ENCODE peak calls at places on chromosomes 11 and 22, in five cellular contexts. H is Peyer's patch, P is stomach, S is cardiac muscle cell, C is transverse colon. F is an unnamed sample. For H3K4me1, the result is how much of the 10 kb centered on the place peaks cover.

GRCh38 chr11:32597914-32598313 is 14.3 kb downstream of the EIF3M start:
- DNase-seq in P (no peak), C (no peak), H (no peak), S (no peak), F (no peak)

GRCh38 chr11:106594751-106595351 is 423.4 kb downstream of the GUCY1A2 start:
- DNase-seq in P (no peak), H (no peak), C (no peak), S (no peak), F (no peak)

GRCh38 chr11:8356731-8357504 is 93.2 kb upstream of the LMO1 start:
- DNase-seq in P (no peak), S (no peak), H (peak), C (no peak), F (no peak)

GRCh38 chr11:130206141-130206540 is 46.6 kb downstream of the ST14 start:
- DNase-seq in C (peak), H (peak), P (peak), S (no peak), F (peak)

GRCh38 chr11:11845551-11845950 is 3.8 kb downstream of the USP47 start:
- DNase-seq in P (no peak), C (no peak), S (no peak), H (no peak), F (no peak)

GRCh38 chr11:6077723-6078122 is 29.8 kb upstream of the OR56B4 start:
- DNase-seq in S (no peak), H (no peak), C (no peak), P (no peak), F (no peak)

GRCh38 chr11:95092549-95093324 is 3.1 kb downstream of the ENDOD1 start:
- DNase-seq in C (peak), H (peak), S (peak), P (no peak), F (no peak)

GRCh38 chr22:31652911-31653684 is 8.9 kb downstream of the PISD start:
- DNase-seq in P (no peak), H (no peak), S (no peak), C (no peak), F (no peak)

GRCh38 chr22:49021097-49021925 is 806.4 kb downstream of the BRD1 start:
- DNase-seq in P (no peak), C (no peak), H (peak), S (no peak), F (no peak)

GRCh38 chr11:46710821-46711269 is 8.2 kb upstream of the F2 start:
- DNase-seq in S (no peak), H (no peak), C (peak), P (no peak), F (peak)

GRCh38 chr11:1053121-1053901 is 16.8 kb upstream of the MUC6 start:
- DNase-seq in C (peak), S (no peak), H (no peak), P (no peak), F (no peak)

DNA sequence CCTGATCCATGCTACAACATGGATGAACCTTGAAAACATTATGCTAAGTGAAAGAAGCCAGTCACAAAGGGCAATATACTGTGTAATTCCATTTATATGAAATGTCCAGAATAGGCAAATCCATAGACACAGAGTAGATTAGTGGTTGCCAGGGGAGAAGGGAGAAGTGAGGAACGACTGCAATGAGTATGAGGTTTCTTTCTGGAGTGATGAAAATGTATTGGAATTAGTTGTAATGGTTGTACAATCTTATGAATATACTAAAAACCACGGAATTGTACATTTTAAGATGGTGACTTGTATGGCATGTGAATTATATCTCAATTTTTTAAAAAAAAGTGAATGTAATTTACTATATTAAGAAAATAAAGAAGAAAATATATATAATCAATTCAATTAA is 83.1 kb upstream of the GDPD4 start:
- DNase-seq in H (no peak), S (no peak), C (no peak), P (no peak), F (no peak)
- H3K4me1 ChIP-seq in H (under half), S (under half), C (under half), P (under half), F (under half)

GRCh38 chr11:35034401-35034800 is 104.6 kb upstream of the CD44 start:
- DNase-seq in P (no peak), H (no peak), S (no peak), C (no peak), F (no peak)
- H3K4me1 ChIP-seq in P (under half), H (under half), S (under half), C (under half), F (under half)

DNA sequence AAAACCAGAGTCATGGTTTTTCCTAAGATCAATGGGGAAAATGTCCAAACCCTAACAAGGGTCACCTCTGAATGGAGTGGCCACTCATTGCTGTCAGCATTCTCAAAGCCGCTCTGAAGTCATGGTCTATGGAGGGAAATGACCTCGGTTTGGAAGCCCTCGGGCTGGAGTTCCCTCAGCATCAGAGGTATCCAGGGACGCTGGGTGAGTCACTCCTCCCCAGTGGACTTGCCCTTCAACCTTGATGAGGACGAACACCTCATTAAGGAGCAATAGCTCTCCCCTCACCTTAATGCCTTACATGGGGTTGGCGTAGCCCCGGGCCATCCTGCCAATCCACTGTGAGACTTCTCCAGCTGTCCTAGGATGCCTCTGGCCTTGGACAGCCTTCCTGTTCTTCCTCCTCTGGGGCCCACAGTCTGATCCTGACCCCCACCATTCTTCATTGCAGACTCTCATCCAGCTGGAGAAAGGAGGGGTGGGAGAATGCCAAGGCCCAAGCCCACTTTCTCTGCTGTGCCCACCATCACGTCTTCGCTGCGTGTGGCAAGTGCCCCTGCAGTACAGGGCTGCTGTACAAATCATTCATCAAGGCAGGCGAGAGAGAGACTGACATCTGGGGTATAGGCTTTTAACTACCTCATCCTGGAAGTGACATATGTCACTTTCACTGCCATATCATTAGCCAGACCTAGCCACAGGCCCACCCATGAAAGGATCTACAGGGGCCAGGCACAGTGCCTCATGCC is 25.4 kb upstream of the MYH9 start:
- DNase-seq in P (no peak), H (peak), S (peak), C (no peak), F (peak)
- H3K4me1 ChIP-seq in P (under half), H (under half), S (under half), C (under half), F (under half)

DNA sequence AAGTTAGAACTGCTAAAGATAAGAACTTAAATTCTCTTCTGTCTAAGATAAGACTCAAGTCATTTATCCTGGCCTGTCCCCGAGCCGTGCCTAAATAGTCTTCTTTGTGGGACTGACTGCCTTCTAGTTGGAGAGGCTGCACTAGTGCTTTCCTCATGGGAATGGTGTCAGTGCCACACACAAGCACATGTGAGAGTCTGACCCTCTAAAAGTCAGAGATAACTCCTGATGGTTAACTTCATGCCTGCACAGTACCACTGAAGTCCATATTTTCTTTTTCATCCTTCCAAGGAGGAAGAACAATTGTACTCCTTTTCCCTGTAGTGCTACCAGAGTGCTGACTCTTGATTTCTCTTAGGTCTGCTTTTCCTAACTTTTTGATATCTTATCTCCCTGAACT is 309.7 kb downstream of the TMEM135 start:
- DNase-seq in S (peak), H (no peak), C (no peak), P (no peak), F (no peak)
- H3K4me1 ChIP-seq in S (under half), H (under half), C (under half), P (under half), F (under half)

DNA sequence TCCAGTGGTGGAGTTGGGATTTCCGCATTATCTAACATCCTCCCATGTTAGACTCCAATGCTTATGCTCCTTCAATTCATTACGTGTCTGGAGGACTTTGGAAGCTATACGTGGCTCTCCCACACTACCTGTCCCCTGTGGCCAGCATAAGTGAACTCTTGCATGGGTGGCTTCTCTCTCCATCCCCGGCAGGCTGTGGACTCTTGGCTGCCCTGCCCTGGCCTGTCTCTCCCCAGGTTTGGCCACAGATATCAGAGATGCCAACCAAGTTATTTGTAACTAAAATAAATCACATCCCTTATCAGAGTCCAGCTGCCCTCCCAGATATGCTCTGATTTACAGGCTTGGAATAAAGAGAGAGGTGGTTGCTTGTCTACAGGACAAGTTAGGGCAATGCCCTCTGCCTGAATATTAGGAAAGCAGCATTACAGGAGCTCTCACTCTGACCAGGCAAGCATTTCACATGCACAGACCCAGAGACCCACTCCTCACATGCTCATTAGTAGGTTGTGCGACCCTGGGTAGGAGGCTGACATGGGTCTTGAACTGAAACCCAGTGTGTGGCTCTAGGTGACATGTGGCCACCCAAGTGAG is 4.6 kb downstream of the CD44 start:
- DNase-seq in S (no peak), P (no peak), H (no peak), C (no peak), F (no peak)
- H3K4me1 ChIP-seq in S (under half), P (half or more), H (under half), C (under half), F (half or more)

GRCh38 chr11:122045181-122045586 is 70.8 kb downstream of the BLID start:
- DNase-seq in S (no peak), H (no peak), C (no peak), P (no peak), F (no peak)

GRCh38 chr11:122046846-122047245 is 69.2 kb downstream of the BLID start:
- DNase-seq in H (no peak), P (no peak), S (no peak), C (no peak), F (no peak)

GRCh38 chr11:122044086-122044485 is 71.9 kb downstream of the BLID start:
- DNase-seq in P (no peak), H (no peak), S (no peak), C (no peak), F (no peak)

GRCh38 chr11:122048401-122048800 is 67.6 kb downstream of the BLID start:
- DNase-seq in S (no peak), C (no peak), P (no peak), H (no peak), F (no peak)

DNA sequence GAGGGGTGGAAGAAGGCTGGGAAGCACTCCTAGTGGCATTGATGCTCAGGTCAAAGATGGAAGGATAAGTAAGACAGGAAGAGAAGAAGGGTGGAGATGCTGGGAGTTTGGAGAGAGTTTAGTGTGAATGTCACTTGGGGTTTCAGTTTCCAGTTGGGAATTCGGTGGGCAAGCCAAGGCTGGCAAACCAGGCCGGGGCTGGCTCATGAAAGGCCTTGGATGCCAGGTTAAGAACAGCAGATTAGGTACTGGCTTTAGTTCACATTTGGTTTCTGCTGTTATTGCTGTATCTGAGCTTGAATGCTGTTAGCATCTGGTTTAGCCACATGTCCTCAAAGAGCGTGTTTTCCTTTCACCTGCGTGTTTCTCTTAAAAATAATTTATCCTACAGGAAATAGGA is 69.6 kb downstream of the BLID start:
- DNase-seq in P (no peak), H (no peak), C (no peak), S (no peak), F (no peak)
- H3K4me1 ChIP-seq in P (under half), H (under half), C (under half), S (under half), F (under half)

GRCh38 chr11:31114437-31114836 is 255.1 kb downstream of the DCDC1 start:
- DNase-seq in C (no peak), H (no peak), S (no peak), P (no peak), F (no peak)

GRCh38 chr11:31109446-31109845 is 260.1 kb downstream of the DCDC1 start:
- DNase-seq in P (no peak), C (no peak), S (no peak), H (no peak), F (no peak)

GRCh38 chr11:31106326-31106725 is 263.2 kb downstream of the DCDC1 start:
- DNase-seq in S (no peak), P (no peak), C (no peak), H (no peak), F (no peak)

GRCh38 chr11:31106963-31107576 is 262.5 kb downstream of the DCDC1 start:
- DNase-seq in P (peak), S (peak), H (peak), C (peak), F (peak)

GRCh38 chr11:31110825-31111224 is 258.7 kb downstream of the DCDC1 start:
- DNase-seq in C (no peak), S (no peak), H (no peak), P (no peak), F (no peak)
- H3K4me1 ChIP-seq in C (under half), S (under half), H (under half), P (under half), F (under half)

GRCh38 chr11:114073506-114074381 is 14.2 kb downstream of the ZBTB16 start:
- DNase-seq in P (no peak), H (no peak), S (no peak), C (no peak), F (no peak)

GRCh38 chr11:114076974-114077373 is 17.5 kb downstream of the ZBTB16 start:
- DNase-seq in C (no peak), H (no peak), S (peak), P (no peak), F (no peak)

GRCh38 chr11:114074546-114075342 is 15.2 kb downstream of the ZBTB16 start:
- DNase-seq in P (no peak), C (no peak), H (no peak), S (no peak), F (no peak)

GRCh38 chr11:114075891-114076441 is 16.5 kb downstream of the ZBTB16 start:
- DNase-seq in P (no peak), H (peak), S (peak), C (no peak), F (no peak)

GRCh38 chr11:114075343-114075610 is 15.8 kb downstream of the ZBTB16 start:
- DNase-seq in H (no peak), C (no peak), P (no peak), S (no peak), F (no peak)
- H3K4me1 ChIP-seq in H (under half), C (under half), P (half or more), S (under half), F (half or more)

GRCh38 chr22:44664149-44664548 is 37.9 kb upstream of the PRR5 start:
- DNase-seq in S (no peak), H (peak), P (peak), C (peak), F (no peak)
- H3K4me1 ChIP-seq in S (under half), H (under half), P (under half), C (under half), F (under half)

DNA sequence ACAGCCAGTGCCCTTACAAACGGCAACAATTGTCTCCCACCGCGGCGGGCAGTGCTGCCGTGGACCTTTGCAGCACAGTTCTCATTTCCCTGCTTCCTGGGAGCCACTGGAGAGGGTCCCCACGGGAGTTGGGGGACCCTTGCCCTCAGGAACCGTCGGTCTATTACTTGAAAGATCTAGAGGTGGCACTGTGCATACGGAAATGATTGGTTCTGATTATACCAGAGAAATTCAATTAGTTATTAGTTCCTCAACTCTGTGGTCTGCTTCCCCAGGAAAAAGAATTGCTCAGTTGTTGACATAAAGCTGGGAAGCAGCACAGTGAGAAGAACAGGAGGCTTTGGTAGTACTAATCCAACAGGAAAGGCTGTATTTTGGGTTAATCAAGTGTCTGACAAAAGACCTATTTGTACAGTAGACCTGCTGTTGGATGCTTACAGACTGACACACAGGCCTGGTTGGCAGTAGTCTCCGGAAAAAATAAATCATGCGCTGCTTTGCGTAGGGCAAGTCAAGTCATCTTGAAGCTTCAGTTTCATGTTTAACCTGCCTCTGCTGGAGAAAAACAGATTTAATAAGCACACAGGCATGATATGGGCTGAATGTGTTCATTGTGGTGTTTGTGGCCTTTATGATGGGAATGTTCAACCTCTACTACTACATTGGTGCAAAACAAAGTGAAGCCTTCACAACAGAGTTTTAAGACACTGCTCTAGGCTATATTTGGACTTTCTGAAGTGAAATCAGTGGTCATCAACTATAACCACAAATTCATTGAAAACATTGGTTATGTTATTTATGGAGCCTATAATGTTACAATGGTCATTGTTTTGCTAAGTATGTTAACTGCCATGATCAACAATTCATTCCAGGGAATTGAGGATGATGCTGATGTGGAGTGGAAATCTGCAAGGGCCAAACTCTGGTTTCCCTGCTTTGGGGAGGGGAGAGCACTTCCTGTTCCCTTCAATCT is 54.6 kb upstream of the SC5D start:
- DNase-seq in P (no peak), S (no peak), H (no peak), C (no peak), F (no peak)
- H3K4me1 ChIP-seq in P (under half), S (half or more), H (under half), C (under half), F (under half)

F was measured in body of pancreas.